ENCODE peak calls at places on chromosome 2, in five cellular contexts. R is hepatocyte, O is IMR-90, Z is GM23248, P is mesendoderm. T is an unnamed sample.

GRCh38 chr2:173720310-173720709 is 244.9 kb downstream of the SP3 start:
- DNase-seq in R (no peak), O (peak; percentile 60), Z (peak; percentile 73), P (peak; percentile 8), T (no peak)

GRCh38 chr2:141770511-141770910 is 360.3 kb downstream of the LRP1B start:
- DNase-seq in R (no peak), O (no peak), Z (no peak), P (peak; percentile 6), T (no peak)

GRCh38 chr2:131413148-131413747 is 49.3 kb upstream of the RAB6D start:
- DNase-seq in R (peak; percentile 71), O (peak; percentile 63), Z (peak; percentile 61), P (peak; percentile 49), T (peak; percentile 5)

GRCh38 chr2:45812039-45812500 is 160.6 kb downstream of the PRKCE start:
- DNase-seq in R (no peak), O (peak; percentile 86), Z (peak; percentile 82), P (no peak), T (no peak)

GRCh38 chr2:203352604-203353255 is 24.5 kb downstream of the ABI2 start:
- DNase-seq in R (peak; percentile 8), O (no peak), Z (no peak), P (no peak), T (no peak)

GRCh38 chr2:95389256-95390119 is 13.0 kb upstream of the FAHD2A start:
- DNase-seq in R (peak; percentile 63), O (peak; percentile 49), Z (peak; percentile 84), P (peak; percentile 79), T (no peak)

GRCh38 chr2:217106650-217107014 is 246.8 kb upstream of the TNP1 start:
- DNase-seq in R (no peak), O (peak; percentile 65), Z (peak; percentile 65), P (peak; percentile 81), T (peak; percentile 26)

GRCh38 chr2:132392211-132392610 is 24.4 kb upstream of the GPR39 start:
- DNase-seq in R (no peak), O (no peak), Z (no peak), P (peak; percentile 96), T (no peak)

GRCh38 chr2:37389984-37390765 is 45.7 kb downstream of the QPCT start:
- DNase-seq in R (peak; percentile 77), O (peak; percentile 96), Z (peak; percentile 87), P (peak; percentile 97), T (no peak)

GRCh38 chr2:11122380-11122779 is 32.9 kb upstream of the SLC66A3 start:
- DNase-seq in R (no peak), O (peak; percentile 30), Z (no peak), P (peak; percentile 22), T (no peak)

DNA sequence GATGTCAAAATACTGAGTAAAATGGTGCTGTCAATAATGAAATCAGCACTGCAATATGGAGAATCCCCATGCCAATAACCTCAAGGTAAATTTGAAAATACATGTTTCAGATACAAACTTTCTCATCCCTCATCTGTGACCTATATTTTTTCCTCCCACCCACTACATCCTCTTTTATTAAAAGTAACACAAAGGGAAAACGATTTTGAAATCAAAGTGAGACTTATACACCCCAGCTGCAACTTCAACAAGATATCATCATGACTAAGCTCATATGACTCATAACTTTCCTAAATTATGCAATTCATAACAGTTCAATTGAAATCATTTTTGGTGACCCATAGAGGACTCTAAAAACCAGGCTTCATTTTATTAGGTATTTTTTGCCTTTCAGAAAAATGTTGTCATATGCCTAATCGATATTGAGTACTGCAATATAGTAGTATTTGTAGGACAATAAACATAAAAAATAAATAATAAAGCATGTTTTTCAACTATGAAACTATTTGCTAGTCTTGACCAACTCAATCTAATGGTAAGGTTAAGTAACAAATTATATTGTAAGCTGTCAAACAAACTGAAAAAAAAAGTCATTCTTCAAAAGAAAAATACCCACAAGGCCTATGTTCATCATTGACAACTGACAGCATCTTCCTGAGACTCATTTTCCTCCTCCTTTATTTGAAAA is 3.0 kb downstream of the ADAM17 start:
- DNase-seq in R (no peak), O (peak; percentile 91), Z (peak; percentile 91), P (no peak), T (peak; percentile 40)
- H3K4me1 ChIP-seq in R (peaks cover 11% of the 10 kb centered on the region), O (peaks cover 7% of the 10 kb centered on the region), Z (peaks cover 53% of the 10 kb centered on the region), P (no peaks in the 10 kb centered on the region), T (peaks cover 27% of the 10 kb centered on the region)

DNA sequence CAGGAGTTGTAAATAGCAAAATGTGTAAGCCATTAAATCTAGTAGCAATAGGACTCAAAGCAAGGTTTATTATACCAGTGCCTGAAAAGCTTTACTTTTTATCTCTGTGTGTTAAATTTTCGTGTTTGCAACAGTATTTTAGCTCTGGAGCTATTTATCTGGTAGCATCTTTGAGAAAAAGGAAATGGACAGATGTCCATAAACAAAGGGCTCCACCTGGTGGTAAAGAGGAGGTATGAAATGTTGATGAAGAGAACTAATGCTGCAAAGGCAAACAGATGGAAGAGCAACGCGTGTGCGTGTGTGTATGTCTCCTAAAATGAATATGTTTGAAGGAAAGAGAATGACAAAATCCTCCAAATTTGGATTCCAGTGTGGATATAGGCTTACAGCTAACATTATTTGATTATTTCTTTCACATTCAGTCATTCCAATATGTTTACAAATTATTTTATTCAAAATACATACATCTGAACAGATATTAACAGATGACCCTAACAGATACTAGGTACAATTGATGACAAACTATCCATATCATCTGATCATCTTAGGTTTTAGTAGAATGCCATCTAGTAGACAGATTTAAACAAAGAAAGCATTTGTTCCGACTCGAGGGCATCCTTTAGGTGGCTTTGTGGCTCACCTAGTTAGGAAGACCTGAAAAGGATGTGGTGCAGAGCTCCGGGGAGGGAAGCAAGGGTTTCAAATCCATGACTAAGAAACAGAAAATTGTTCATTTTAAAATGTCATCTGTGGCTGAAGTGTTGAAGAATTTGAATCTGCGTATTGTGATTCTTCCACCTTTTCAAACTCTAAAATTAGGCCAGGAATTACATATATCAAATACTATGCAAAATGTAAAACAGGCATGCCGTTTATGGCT is 383.3 kb downstream of the MTX2 start:
- DNase-seq in R (peak; percentile 75), O (peak; percentile 54), Z (peak; percentile 81), P (peak; percentile 50), T (no peak)
- H3K4me2 ChIP-seq in R (no peak overlapping the region), O (no peak overlapping the region), Z (peak overlapping the region; percentile 26), P (no peak overlapping the region), T (no peak overlapping the region)

GRCh38 chr2:207258191-207258991 is 92.6 kb upstream of the KLF7 start:
- DNase-seq in R (peak; percentile 79), O (peak; percentile 100), Z (peak; percentile 99), P (peak; percentile 75), T (peak; percentile 73)
- H3K4me1 ChIP-seq in R (peaks cover 19% of the 10 kb centered on the region), O (peaks cover 56% of the 10 kb centered on the region), Z (peaks cover 68% of the 10 kb centered on the region), P (peaks cover 9% of the 10 kb centered on the region), T (peaks cover 45% of the 10 kb centered on the region)

GRCh38 chr2:42797281-42797680 is 4.9 kb upstream of the HAAO start:
- DNase-seq in R (no peak), O (no peak), Z (no peak), P (no peak), T (no peak)
- H3K4me2 ChIP-seq in R (no peak overlapping the region), O (no peak overlapping the region), Z (no peak overlapping the region), P (no peak overlapping the region), T (no peak overlapping the region)

GRCh38 chr2:143823856-143824255 is 694.6 kb downstream of the ARHGAP15 start:
- DNase-seq in R (no peak), O (no peak), Z (no peak), P (no peak), T (no peak)

GRCh38 chr2:143824796-143825195 is 695.1 kb downstream of the ZEB2 start:
- DNase-seq in R (no peak), O (no peak), Z (no peak), P (no peak), T (no peak)

GRCh38 chr2:143819190-143819735 is 690.0 kb downstream of the ARHGAP15 start:
- DNase-seq in R (no peak), O (no peak), Z (peak; percentile 50), P (no peak), T (no peak)

GRCh38 chr2:143823286-143823685 is 694.1 kb downstream of the ARHGAP15 start:
- DNase-seq in R (no peak), O (no peak), Z (no peak), P (no peak), T (no peak)
- H3K4me1 ChIP-seq in R (no peaks in the 10 kb centered on the region), O (no peaks in the 10 kb centered on the region), Z (peaks cover 3% of the 10 kb centered on the region), P (peaks cover 4% of the 10 kb centered on the region), T (no peaks in the 10 kb centered on the region)